ENCODE peak calls at places on chromosomes 6 and 20, in nine cellular contexts. T is stimulated activated naive CD8-positive, alpha-beta T cell treated with anti-CD3 and anti-CD28 coated beads, Interleukin-15, Interleukin-2, amounts not matched to agents 100 U/mL and 50 U/mL, for 24 hours; J is NCI-H460; Y is NCI-H1105 treated with DMSO at 0.1 percent for 48 hours; X is activated naive CD4-positive, alpha-beta T cell; B is amniotic epithelial cell; K is iPS-NIHi11; Q is effector CD4-positive, alpha-beta T cell; N is activated CD4-positive, CD25-positive, alpha-beta regulatory T cell. L is an unnamed sample.
A peak's percentile ranks its signal among the peaks of the same experiment; 100 is the strongest.

GRCh38 chr6:123926000-123926399 is 122.3 kb downstream of the NKAIN2 start:
- DNase-seq in T (no peak), J (no peak), Y (no peak), X (no peak), B (peak; percentile 64), K (no peak), Q (no peak), N (no peak), L (no peak)

GRCh38 chr20:16125810-16126209 is 447.4 kb downstream of the KIF16B start:
- DNase-seq in T (no peak), J (no peak), Y (no peak), X (no peak), B (no peak), K (no peak), Q (no peak), N (no peak), L (no peak)

GRCh38 chr6:89887452-89888137 is 6.7 kb upstream of the GJA10 start:
- DNase-seq in T (peak; percentile 6), J (no peak), Y (no peak), X (no peak), B (peak; percentile 10), K (peak; percentile 70), Q (no peak), N (no peak), L (no peak)

GRCh38 chr6:31901953-31902643 is at the start of gene ZBTB12:
- DNase-seq in T (peak; percentile 89), J (peak; percentile 87), Y (peak; percentile 94), X (peak; percentile 49), B (peak; percentile 98), K (peak; percentile 96), Q (peak; percentile 73), N (peak; percentile 68), L (peak; percentile 85)

GRCh38 chr6:15501806-15502450 is 160.9 kb downstream of the DTNBP1 start:
- DNase-seq in T (no peak), J (no peak), Y (no peak), X (no peak), B (peak; percentile 88), K (no peak), Q (no peak), N (no peak), L (no peak)

GRCh38 chr6:76592561-76592960 is 520.1 kb upstream of the IMPG1 start:
- DNase-seq in T (no peak), J (no peak), Y (no peak), X (no peak), B (no peak), K (no peak), Q (no peak), N (no peak), L (no peak)

GRCh38 chr20:4972506-4973251 is 28.6 kb downstream of the SLC23A2 start:
- DNase-seq in T (no peak), J (no peak), Y (peak; percentile 80), X (no peak), B (no peak), K (no peak), Q (no peak), N (no peak), L (no peak)

GRCh38 chr6:56335733-56336132 is 88.4 kb upstream of the COL21A1 start:
- DNase-seq in T (no peak), J (peak; percentile 54), Y (no peak), X (no peak), B (peak; percentile 94), K (no peak), Q (no peak), N (no peak), L (no peak)

GRCh38 chr6:2760882-2761842 is 4.0 kb upstream of the WRNIP1 start:
- DNase-seq in T (peak; percentile 24), J (no peak), Y (no peak), X (no peak), B (no peak), K (no peak), Q (no peak), N (no peak), L (no peak)

GRCh38 chr6:111890981-111891380 is 17.7 kb upstream of the FYN start:
- DNase-seq in T (no peak), J (no peak), Y (no peak), X (no peak), B (no peak), K (no peak), Q (no peak), N (no peak), L (no peak)

GRCh38 chr6:157753291-157753690 is 69.8 kb upstream of the SNX9 start:
- DNase-seq in T (no peak), J (no peak), Y (no peak), X (no peak), B (peak; percentile 17), K (no peak), Q (no peak), N (no peak), L (no peak)

GRCh38 chr20:842547-842940 is 9.0 kb downstream of the FAM110A start:
- DNase-seq in T (no peak), J (no peak), Y (no peak), X (no peak), B (no peak), K (no peak), Q (no peak), N (no peak), L (no peak)

GRCh38 chr6:15915508-15916178 is 213.2 kb upstream of the MYLIP start:
- DNase-seq in T (no peak), J (no peak), Y (no peak), X (no peak), B (no peak), K (no peak), Q (no peak), N (no peak), L (no peak)

GRCh38 chr20:45919951-45920794 is 8.2 kb upstream of the PLTP start:
- DNase-seq in T (no peak), J (no peak), Y (no peak), X (no peak), B (peak; percentile 70), K (no peak), Q (no peak), N (no peak), L (no peak)

GRCh38 chr20:10280016-10280908 is 61.6 kb downstream of the SNAP25 start:
- DNase-seq in T (no peak), J (no peak), Y (no peak), X (no peak), B (peak; percentile 60), K (no peak), Q (no peak), N (no peak), L (no peak)

GRCh38 chr6:44386364-44386928 is 1.1 kb upstream of the CDC5L start:
- DNase-seq in T (no peak), J (no peak), Y (no peak), X (no peak), B (peak; percentile 78), K (no peak), Q (no peak), N (no peak), L (no peak)

GRCh38 chr6:44630125-44631028 is 242.9 kb downstream of the CDC5L start:
- DNase-seq in T (peak; percentile 46), J (peak; percentile 23), Y (peak; percentile 33), X (no peak), B (peak; percentile 75), K (peak; percentile 93), Q (no peak), N (no peak), L (no peak)

GRCh38 chr6:97669191-97669651 is 386.2 kb upstream of the MMS22L start:
- DNase-seq in T (peak; percentile 26), J (no peak), Y (no peak), X (no peak), B (peak; percentile 13), K (peak; percentile 22), Q (no peak), N (no peak), L (no peak)

L was measured in NCI-H1048.